ENCODE peak calls at places on chromosomes 7 and 10, in five cellular contexts. W is HL-60, U is H1, M is SK-N-SH, H is K562. B is an unnamed sample.

GRCh38 chr10:117346574-117346973 is 28.7 kb downstream of the PDZD8 start:
- DNase-seq in M (no peak), U (peak), H (no peak), W (no peak), B (no peak)

GRCh38 chr10:89090760-89091455 is 100.3 kb downstream of the FAS start:
- DNase-seq in H (no peak), U (no peak), M (no peak), W (no peak), B (no peak)

GRCh38 chr7:8290645-8291308 is 28.8 kb upstream of the ICA1 start:
- DNase-seq in H (no peak), U (no peak), M (peak), W (no peak), B (no peak)

GRCh38 chr7:76037310-76037709 is 10.5 kb downstream of the STYXL1 start:
- DNase-seq in W (no peak), H (no peak), U (no peak), M (no peak), B (no peak)

GRCh38 chr10:27285093-27285492 is 44.5 kb upstream of the ACBD5 start:
- DNase-seq in W (peak), U (no peak), M (no peak), H (no peak), B (peak)

GRCh38 chr7:68288099-68288498 is 1291.5 kb downstream of the TYW1 start:
- DNase-seq in U (no peak), H (no peak), M (peak), W (no peak), B (no peak)

GRCh38 chr10:28686835-28687682 is 9.7 kb downstream of the BAMBI start:
- DNase-seq in U (no peak), M (no peak), H (no peak), W (no peak), B (no peak)

GRCh38 chr10:48194830-48195229 is 79.7 kb downstream of the FRMPD2 start:
- DNase-seq in H (no peak), U (no peak), W (no peak), M (no peak), B (peak)

GRCh38 chr10:96266118-96266770 is 5.1 kb downstream of the BLNK start:
- DNase-seq in W (no peak), H (no peak), U (no peak), M (no peak), B (no peak)

GRCh38 chr10:103153765-103154197 is 39.3 kb downstream of the NT5C2 start:
- DNase-seq in H (no peak), W (no peak), U (no peak), M (no peak), B (peak)

GRCh38 chr10:133523631-133524203 is 3.4 kb upstream of the CYP2E1 start:
- DNase-seq in H (no peak), U (no peak), W (no peak), M (no peak), B (no peak)

GRCh38 chr7:126605056-126605455 is 647.7 kb downstream of the GRM8 start:
- DNase-seq in M (peak), H (no peak), U (no peak), W (no peak), B (no peak)

GRCh38 chr7:111883241-111883640 is 320.9 kb upstream of the IMMP2L start:
- DNase-seq in H (no peak), U (no peak), W (no peak), M (no peak), B (no peak)

GRCh38 chr7:85294176-85294575 is 107.3 kb upstream of the SEMA3D start:
- DNase-seq in H (no peak), W (no peak), U (no peak), M (no peak), B (no peak)

GRCh38 chr7:75740846-75741497 is 2.2 kb upstream of the HIP1 start:
- DNase-seq in U (peak), H (no peak), W (peak), M (no peak), B (peak)

GRCh38 chr7:157646551-157646950 is 309.7 kb downstream of the DNAJB6 start:
- DNase-seq in U (no peak), W (no peak), M (no peak), H (no peak), B (no peak)

GRCh38 chr7:136144182-136144581 is 167.0 kb upstream of the MTPN start:
- DNase-seq in M (no peak), H (no peak), W (no peak), U (no peak), B (no peak)

GRCh38 chr7:101563198-101563901 is 65.7 kb downstream of the MYL10 start:
- DNase-seq in W (no peak), M (no peak), H (peak), U (no peak), B (no peak)

GRCh38 chr7:139125637-139126036 is 16.1 kb upstream of the ZC3HAV1 start:
- DNase-seq in M (no peak), U (no peak), H (no peak), W (no peak), B (no peak)

GRCh38 chr7:80918406-80918805 is 445 bp downstream of the SEMA3C start:
- DNase-seq in W (no peak), M (no peak), U (no peak), H (no peak), B (no peak)

GRCh38 chr10:115747811-115748210 is 525.2 kb downstream of the GFRA1 start:
- DNase-seq in U (no peak), H (no peak), M (no peak), W (no peak), B (no peak)

GRCh38 chr7:99955247-99955646 is 20.6 kb downstream of the AZGP1 start:
- DNase-seq in U (no peak), M (no peak), H (no peak), W (no peak), B (no peak)

GRCh38 chr10:23064288-23065114 is 30.9 kb upstream of the MSRB2 start:
- DNase-seq in H (no peak), M (no peak), U (peak), W (no peak), B (no peak)

GRCh38 chr10:113423877-113424276 is 129.0 kb upstream of the HABP2 start:
- DNase-seq in H (no peak), U (no peak), M (no peak), W (no peak), B (no peak)

GRCh38 chr10:94439275-94439861 is 37.0 kb downstream of the TBC1D12 start:
- DNase-seq in W (no peak), M (no peak), U (no peak), H (no peak), B (no peak)

GRCh38 chr10:112821663-112822062 is 128.4 kb upstream of the TCF7L2 start:
- DNase-seq in U (no peak), H (no peak), W (no peak), M (no peak), B (peak)

GRCh38 chr7:106717997-106718871 is 57.3 kb upstream of the CCDC71L start:
- DNase-seq in W (peak), M (peak), U (no peak), H (peak), B (peak)

GRCh38 chr7:69429817-69430501 is 168.3 kb upstream of the AUTS2 start:
- DNase-seq in U (no peak), W (no peak), M (no peak), H (no peak), B (no peak)

GRCh38 chr7:117979954-117980497 is 106.8 kb upstream of the CTTNBP2 start:
- DNase-seq in U (no peak), M (no peak), H (no peak), W (no peak), B (no peak)

GRCh38 chr7:50207251-50207564 is 97.3 kb upstream of the IKZF1 start:
- DNase-seq in H (no peak), W (no peak), U (no peak), M (no peak), B (no peak)

GRCh38 chr7:12138421-12138820 is 72.7 kb upstream of the TMEM106B start:
- DNase-seq in H (no peak), W (no peak), M (no peak), U (no peak), B (no peak)

GRCh38 chr10:132078746-132079345 is 13.1 kb downstream of the JAKMIP3 start:
- DNase-seq in W (no peak), H (no peak), U (no peak), M (no peak), B (no peak)

GRCh38 chr10:47214520-47214919 is 85.5 kb upstream of the GDF10 start:
- DNase-seq in W (no peak), H (no peak), M (no peak), U (no peak), B (no peak)

GRCh38 chr7:110775046-110775445 is 315.9 kb upstream of the LRRN3 start:
- DNase-seq in M (no peak), W (no peak), U (no peak), H (no peak), B (no peak)

GRCh38 chr10:57754803-57755202 is 512.9 kb downstream of the IPMK start:
- DNase-seq in W (no peak), H (no peak), U (no peak), M (no peak), B (no peak)

GRCh38 chr7:46032936-46033335 is 111.9 kb upstream of the IGFBP3 start:
- DNase-seq in U (no peak), H (no peak), M (no peak), W (no peak), B (no peak)

GRCh38 chr10:11161910-11162309 is 144.2 kb downstream of the CELF2 start:
- DNase-seq in M (no peak), U (peak), W (no peak), H (no peak), B (no peak)

GRCh38 chr7:47314728-47315601 is 266.9 kb downstream of the TNS3 start:
- DNase-seq in M (no peak), H (no peak), W (no peak), U (peak), B (no peak)
- TF ChIP-seq GABPA in M (no peak), H (no peak), W (no peak), U (no peak), B (no peak)

DNA sequence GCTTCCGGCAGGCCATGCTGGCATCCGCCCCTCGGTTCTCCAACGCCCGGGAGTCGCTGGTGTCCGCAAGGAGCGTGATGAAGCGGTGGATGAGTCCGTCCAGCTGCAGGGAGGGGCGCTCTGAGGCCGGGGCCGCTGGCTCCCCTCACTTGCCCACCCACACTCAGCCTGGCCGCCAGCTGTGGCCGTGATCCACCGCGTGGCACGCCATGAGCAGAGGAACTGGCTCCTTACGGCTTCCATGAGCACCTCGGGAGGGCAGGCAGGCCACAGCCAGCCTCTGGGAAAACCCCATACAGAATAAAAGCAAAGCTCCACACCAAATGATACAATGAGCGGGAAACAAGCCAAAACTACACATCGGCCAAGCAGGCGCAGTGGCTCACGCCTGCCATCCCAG is 15.5 kb upstream of the MICALL2 start:
- DNase-seq in H (no peak), W (no peak), M (no peak), U (no peak), B (no peak)
- TF ChIP-seq GABPA in H (no peak), W (no peak), M (no peak), U (no peak), B (no peak)

DNA sequence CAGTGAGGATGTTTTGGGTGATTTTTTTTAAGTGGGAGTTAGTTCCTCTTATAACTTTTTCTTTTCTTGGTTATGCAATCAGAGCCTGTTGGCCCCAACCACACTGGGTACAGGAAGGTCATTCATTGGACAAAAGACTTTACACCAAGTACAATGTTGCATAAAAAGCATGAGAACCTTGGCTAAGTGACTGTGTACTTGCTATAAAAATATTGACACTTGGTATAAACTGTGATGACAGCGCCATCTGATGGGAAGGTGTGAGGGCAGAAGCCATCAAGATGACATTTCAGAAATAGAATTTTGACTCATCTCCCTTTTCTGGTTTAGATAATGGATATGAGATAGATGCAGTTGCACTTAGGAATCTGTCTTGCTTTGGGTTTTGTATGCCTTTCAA is 126.4 kb upstream of the CCDC6 start:
- DNase-seq in H (no peak), U (no peak), M (peak), W (peak), B (peak)
- TF ChIP-seq GABPA in H (no peak), U (no peak), M (no peak), W (no peak), B (no peak)

DNA sequence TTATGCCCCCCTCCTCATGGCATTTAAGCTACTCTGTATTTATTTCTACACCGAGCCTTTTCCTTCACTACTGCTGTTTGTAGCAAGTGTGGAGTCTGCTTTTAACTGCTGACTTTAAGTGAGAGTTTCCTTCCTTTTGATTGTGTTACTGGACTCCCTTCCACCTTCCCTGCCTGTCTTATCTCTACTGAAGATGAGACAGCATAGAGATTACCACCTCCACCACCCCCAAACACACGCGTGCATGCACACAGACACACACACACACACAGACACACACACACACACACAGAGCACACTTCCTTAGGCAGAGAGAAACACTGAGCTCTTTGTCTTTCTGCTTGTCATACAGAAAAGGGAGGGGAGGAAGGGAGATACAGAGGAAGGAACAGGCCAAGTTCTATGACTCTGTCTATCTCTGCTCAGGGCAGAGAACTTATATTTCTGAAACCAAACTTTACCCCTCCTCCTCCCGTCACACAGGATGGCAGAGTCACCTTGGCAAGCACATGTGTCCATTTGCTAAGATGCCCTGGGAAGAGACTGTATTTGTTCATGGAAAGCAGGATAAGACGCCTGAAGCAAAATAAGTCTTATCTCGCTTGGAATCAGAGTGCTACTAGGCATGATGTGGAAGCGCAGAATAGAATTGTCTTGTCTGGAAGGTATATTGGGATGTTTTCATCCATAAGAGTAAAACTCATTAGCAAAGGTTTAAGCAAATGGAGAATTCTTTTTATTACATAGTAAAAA is 81.8 kb upstream of the CAV2 start:
- DNase-seq in U (no peak), H (no peak), M (no peak), W (no peak), B (no peak)
- TF ChIP-seq GABPA in U (no peak), H (no peak), M (no peak), W (no peak), B (no peak)

GRCh38 chr10:72792288-72792687 is 100.3 kb downstream of the MCU start:
- DNase-seq in W (no peak), H (no peak), M (no peak), U (no peak), B (no peak)
- TF ChIP-seq GABPA in W (no peak), H (no peak), M (no peak), U (no peak), B (no peak)

DNA sequence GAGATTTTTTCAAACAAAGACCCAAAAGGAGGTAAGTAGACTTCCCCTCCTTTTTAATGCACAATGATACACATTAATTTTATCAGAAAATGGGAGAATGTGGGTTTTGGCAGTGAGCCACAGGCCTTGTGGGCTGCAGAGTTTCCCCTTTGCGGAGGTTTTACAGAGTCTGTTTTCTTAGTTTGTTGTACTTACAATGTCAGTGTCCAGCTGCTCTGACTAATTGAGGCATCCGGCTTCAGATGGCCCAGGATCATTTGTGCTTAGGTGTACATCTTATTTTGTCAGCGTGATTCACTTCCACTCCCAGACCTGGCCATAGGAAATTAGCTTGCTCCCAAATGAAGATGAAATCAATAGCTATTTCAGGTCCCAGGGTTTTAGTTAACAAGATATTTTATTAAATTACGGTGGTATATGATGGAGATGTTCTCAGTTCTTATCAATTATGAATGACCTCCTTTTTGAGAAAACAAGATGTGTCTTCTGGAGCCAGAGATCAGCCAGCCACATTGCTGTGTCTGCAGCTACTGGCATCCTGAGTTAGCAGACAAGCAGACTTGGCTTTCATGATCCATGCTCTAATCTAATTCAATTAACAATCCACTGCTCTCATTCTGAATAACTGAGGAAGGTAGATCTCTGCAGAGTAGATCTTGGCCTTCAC is 1086.6 kb upstream of the SORCS1 start:
- DNase-seq in H (no peak), U (no peak), W (no peak), M (peak), B (no peak)
- TF ChIP-seq GABPA in H (no peak), U (no peak), W (no peak), M (no peak), B (no peak)

DNA sequence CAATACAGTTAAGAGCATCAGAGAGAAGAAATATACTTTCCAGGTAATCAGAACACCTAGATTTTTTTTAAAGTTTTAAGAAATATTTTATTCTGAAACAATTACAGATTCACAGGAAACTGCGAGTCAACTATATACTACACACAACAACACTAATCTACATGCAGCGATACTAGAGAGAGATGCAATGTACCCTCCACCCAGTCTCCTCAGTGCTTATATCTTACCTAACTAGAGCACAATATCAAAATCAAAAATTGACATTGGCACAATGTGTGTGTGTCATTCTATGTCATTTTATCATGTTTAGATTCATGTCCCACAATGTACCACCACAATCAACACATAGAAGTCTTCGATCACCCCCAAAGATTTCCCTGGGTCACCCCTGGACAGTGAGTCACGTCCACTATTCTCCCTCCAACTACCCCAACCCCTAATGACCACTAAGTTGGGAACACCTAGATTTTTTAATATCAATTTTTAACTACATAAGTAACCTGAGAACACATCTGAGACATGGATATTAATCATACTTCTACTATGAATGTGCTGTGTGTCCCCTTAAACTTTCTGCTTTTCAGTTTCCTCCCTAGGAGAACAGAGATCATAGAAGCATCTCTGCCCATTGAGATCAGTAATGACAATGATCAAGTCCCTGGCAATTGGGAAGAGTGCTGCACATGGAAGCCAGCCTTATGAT is 86.5 kb downstream of the GSAP start:
- DNase-seq in W (no peak), U (no peak), H (no peak), M (no peak), B (no peak)
- TF ChIP-seq GABPA in W (no peak), U (no peak), H (no peak), M (no peak), B (no peak)